ENCODE peak calls at places on chromosomes 4 and X, in four cellular contexts. One of them, this sample, is unnamed.

GRCh38 chr4:155667538-155668511 is 1.2 kb downstream of the GUCY1A1 start:
- DNase-seq in kidney: peak; percentile 91
- DNase-seq in PC-3: peak; percentile 45
- DNase-seq in astrocyte: peak; percentile 25
- DNase-seq in this sample: peak; percentile 18

GRCh38 chr4:54065282-54066087 is 1.1 kb upstream of the CHIC2 start:
- DNase-seq in kidney: no peak
- DNase-seq in PC-3: peak; percentile 39
- DNase-seq in astrocyte: no peak
- DNase-seq in this sample: no peak

GRCh38 chrX:17805120-17805519 is 56.0 kb downstream of the RAI2 start:
- DNase-seq in kidney: no peak
- DNase-seq in PC-3: peak; percentile 11
- DNase-seq in astrocyte: no peak
- DNase-seq in this sample: no peak

GRCh38 chrX:140163376-140164159 is 198.2 kb upstream of the CXorf66 start:
- DNase-seq in kidney: no peak
- DNase-seq in PC-3: no peak
- DNase-seq in astrocyte: peak; percentile 76
- DNase-seq in this sample: no peak

GRCh38 chr4:147638365-147638764 is 21.2 kb downstream of the TMEM184C start:
- DNase-seq in kidney: no peak
- DNase-seq in PC-3: no peak
- DNase-seq in astrocyte: no peak
- DNase-seq in this sample: no peak

GRCh38 chr4:15149842-15150592 is 147.7 kb downstream of the CPEB2 start:
- DNase-seq in kidney: peak; percentile 94
- DNase-seq in PC-3: peak; percentile 72
- DNase-seq in astrocyte: peak; percentile 64
- DNase-seq in this sample: peak; percentile 50

GRCh38 chr4:26208237-26208985 is 112.4 kb upstream of the RBPJ start:
- DNase-seq in kidney: no peak
- DNase-seq in PC-3: no peak
- DNase-seq in astrocyte: no peak
- DNase-seq in this sample: no peak

GRCh38 chr4:162645381-162645780 is 481.6 kb upstream of the FSTL5 start:
- DNase-seq in kidney: no peak
- DNase-seq in PC-3: no peak
- DNase-seq in astrocyte: peak; percentile 3
- DNase-seq in this sample: no peak

GRCh38 chr4:40840985-40841571 is 91.3 kb downstream of the NSUN7 start:
- DNase-seq in kidney: peak; percentile 79
- DNase-seq in PC-3: peak; percentile 85
- DNase-seq in astrocyte: peak; percentile 81
- DNase-seq in this sample: peak; percentile 83

GRCh38 chrX:19776753-19777152 is 110.6 kb downstream of the SH3KBP1 start:
- DNase-seq in kidney: no peak
- DNase-seq in PC-3: no peak
- DNase-seq in astrocyte: no peak
- DNase-seq in this sample: no peak

GRCh38 chrX:50988649-50989048 is 78.1 kb downstream of the BMP15 start:
- DNase-seq in kidney: no peak
- DNase-seq in PC-3: peak; percentile 34
- DNase-seq in astrocyte: peak; percentile 12
- DNase-seq in this sample: peak; percentile 22

GRCh38 chr4:80841587-80842281 is 188.8 kb upstream of the BMP3 start:
- DNase-seq in kidney: no peak
- DNase-seq in PC-3: no peak
- DNase-seq in astrocyte: no peak
- DNase-seq in this sample: no peak

GRCh38 chr4:31415629-31416028 is 695.5 kb downstream of the PCDH7 start:
- DNase-seq in kidney: no peak
- DNase-seq in PC-3: no peak
- DNase-seq in astrocyte: no peak
- DNase-seq in this sample: no peak

GRCh38 chrX:15874672-15875071 is 20.1 kb upstream of the AP1S2 start:
- DNase-seq in kidney: no peak
- DNase-seq in PC-3: no peak
- DNase-seq in astrocyte: no peak
- DNase-seq in this sample: no peak

GRCh38 chrX:72127332-72127731 is 4.4 kb downstream of the RTL5 start:
- DNase-seq in kidney: no peak
- DNase-seq in PC-3: no peak
- DNase-seq in astrocyte: no peak
- DNase-seq in this sample: no peak

GRCh38 chrX:8738588-8739189 is 6.8 kb upstream of the ANOS1 start:
- DNase-seq in kidney: no peak
- DNase-seq in PC-3: peak; percentile 74
- DNase-seq in astrocyte: no peak
- DNase-seq in this sample: peak; percentile 38

GRCh38 chrX:47146936-47147859 is 2.2 kb downstream of the RBM10 start:
- DNase-seq in kidney: peak; percentile 22
- DNase-seq in PC-3: no peak
- DNase-seq in astrocyte: no peak
- DNase-seq in this sample: no peak

GRCh38 chrX:9775930-9776329 is 10.3 kb upstream of the GPR143 start:
- DNase-seq in kidney: no peak
- DNase-seq in PC-3: no peak
- DNase-seq in astrocyte: no peak
- DNase-seq in this sample: no peak

GRCh38 chrX:136447968-136448367 is 39.8 kb upstream of the BRS3 start:
- DNase-seq in kidney: no peak
- DNase-seq in PC-3: no peak
- DNase-seq in astrocyte: no peak
- DNase-seq in this sample: no peak

GRCh38 chr4:185811509-185812364 is at the start of gene SORBS2:
- DNase-seq in kidney: peak; percentile 84
- DNase-seq in PC-3: peak; percentile 54
- DNase-seq in astrocyte: peak; percentile 78
- DNase-seq in this sample: peak; percentile 79

GRCh38 chrX:136268051-136269048 is 17.1 kb upstream of the MAP7D3 start:
- DNase-seq in kidney: no peak
- DNase-seq in PC-3: peak; percentile 67
- DNase-seq in astrocyte: no peak
- DNase-seq in this sample: peak; percentile 47

GRCh38 chr4:14877246-14878220 is 124.7 kb upstream of the CPEB2 start:
- DNase-seq in kidney: no peak
- DNase-seq in PC-3: no peak
- DNase-seq in astrocyte: peak; percentile 57
- DNase-seq in this sample: no peak

GRCh38 chrX:623599-624323 is 6.8 kb upstream of the SHOX start:
- DNase-seq in kidney: no peak
- DNase-seq in PC-3: no peak
- DNase-seq in astrocyte: no peak
- DNase-seq in this sample: no peak

GRCh38 chrX:155962906-155963305 is 34.6 kb upstream of the IL9R start:
- DNase-seq in kidney: no peak
- DNase-seq in PC-3: no peak
- DNase-seq in astrocyte: no peak
- DNase-seq in this sample: no peak

GRCh38 chrX:102957751-102958150 is 20.7 kb downstream of the RAB40AL start:
- DNase-seq in kidney: no peak
- DNase-seq in PC-3: no peak
- DNase-seq in astrocyte: peak; percentile 27
- DNase-seq in this sample: no peak

GRCh38 chr4:95548738-95549245 is at the start of gene UNC5C:
- DNase-seq in kidney: peak; percentile 92
- DNase-seq in PC-3: no peak
- DNase-seq in astrocyte: peak; percentile 76
- DNase-seq in this sample: peak; percentile 56

GRCh38 chr4:182593864-182594263 is 323.3 kb downstream of the DCTD start:
- DNase-seq in kidney: no peak
- DNase-seq in PC-3: no peak
- DNase-seq in astrocyte: peak; percentile 49
- DNase-seq in this sample: no peak

GRCh38 chr4:91758487-91758886 is 545.3 kb upstream of the GRID2 start:
- DNase-seq in kidney: no peak
- DNase-seq in PC-3: peak; percentile 86
- DNase-seq in astrocyte: peak; percentile 69
- DNase-seq in this sample: no peak

GRCh38 chrX:38109042-38109904 is 102.9 kb downstream of the SYTL5 start:
- DNase-seq in kidney: no peak
- DNase-seq in PC-3: no peak
- DNase-seq in astrocyte: no peak
- DNase-seq in this sample: peak; percentile 27

GRCh38 chr4:74402692-74403460 is 37.9 kb downstream of the EREG start:
- DNase-seq in kidney: no peak
- DNase-seq in PC-3: no peak
- DNase-seq in astrocyte: no peak
- DNase-seq in this sample: no peak

GRCh38 chr4:174255790-174256189 is 27.7 kb downstream of the FBXO8 start:
- DNase-seq in kidney: no peak
- DNase-seq in PC-3: peak; percentile 7
- DNase-seq in astrocyte: peak; percentile 86
- DNase-seq in this sample: no peak

GRCh38 chrX:70313503-70313902 is 23.6 kb downstream of the KIF4A start:
- DNase-seq in kidney: no peak
- DNase-seq in PC-3: peak; percentile 3
- DNase-seq in astrocyte: peak; percentile 71
- DNase-seq in this sample: no peak

GRCh38 chr4:42392436-42392835 is 4.9 kb upstream of the SHISA3 start:
- DNase-seq in kidney: no peak
- DNase-seq in PC-3: no peak
- DNase-seq in astrocyte: no peak
- DNase-seq in this sample: no peak

GRCh38 chr4:54050214-54050904 is 14.0 kb downstream of the CHIC2 start:
- DNase-seq in kidney: no peak
- DNase-seq in PC-3: peak; percentile 31
- DNase-seq in astrocyte: peak; percentile 72
- DNase-seq in this sample: no peak

GRCh38 chrX:8125566-8125965 is 45.5 kb downstream of the VCX2 start:
- DNase-seq in kidney: no peak
- DNase-seq in PC-3: no peak
- DNase-seq in astrocyte: no peak
- DNase-seq in this sample: no peak

GRCh38 chr4:88706574-88706973 is 8.9 kb upstream of the NAP1L5 start:
- DNase-seq in kidney: peak; percentile 66
- DNase-seq in PC-3: peak; percentile 67
- DNase-seq in astrocyte: peak; percentile 58
- DNase-seq in this sample: no peak

DNA sequence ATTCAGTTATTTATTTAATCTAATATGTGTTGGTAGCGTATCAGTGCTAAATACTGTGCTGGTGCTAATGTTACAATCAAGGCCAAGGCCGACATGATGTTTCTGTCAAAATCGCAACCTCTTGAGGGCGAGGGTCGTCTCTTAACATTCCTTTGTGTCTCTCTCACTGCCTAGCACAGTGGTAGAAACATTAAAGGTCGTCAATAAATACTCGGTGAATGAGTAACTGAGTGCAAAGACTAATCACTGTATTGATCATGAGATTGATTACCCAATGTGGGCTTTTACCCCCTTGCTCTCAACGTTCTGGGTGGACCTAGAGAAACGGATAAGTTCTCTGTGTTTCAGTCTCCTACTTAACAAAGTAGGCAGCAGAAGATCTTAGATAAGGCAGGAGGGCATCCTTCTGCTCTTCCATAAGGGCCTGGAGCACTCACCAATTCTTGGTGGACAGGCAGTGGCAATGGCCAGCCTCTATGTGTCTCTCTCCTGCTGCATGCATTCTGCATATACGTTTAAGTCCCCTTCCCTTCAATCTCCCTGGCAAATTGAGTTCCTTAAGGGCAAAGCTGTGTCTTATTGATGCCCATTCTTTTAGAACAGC is 30.1 kb downstream of the TMEM255A start:
- DNase-seq in kidney: no peak
- DNase-seq in PC-3: no peak
- DNase-seq in astrocyte: no peak
- DNase-seq in this sample: no peak
- H3K9ac ChIP-seq in kidney: no peak overlapping the region
- H3K9ac ChIP-seq in PC-3: no peak overlapping the region
- H3K9ac ChIP-seq in astrocyte: no peak overlapping the region
- H3K9ac ChIP-seq in this sample: no peak overlapping the region

GRCh38 chr4:47929682-47930201 is 15.4 kb upstream of the NFXL1 start:
- DNase-seq in kidney: no peak
- DNase-seq in PC-3: no peak
- DNase-seq in astrocyte: no peak
- DNase-seq in this sample: no peak

GRCh38 chr4:47930971-47931804 is 16.8 kb upstream of the NFXL1 start:
- DNase-seq in kidney: no peak
- DNase-seq in PC-3: peak; percentile 55
- DNase-seq in astrocyte: peak; percentile 82
- DNase-seq in this sample: no peak

GRCh38 chr4:47926667-47927258 is 12.4 kb upstream of the NFXL1 start:
- DNase-seq in kidney: peak; percentile 72
- DNase-seq in PC-3: peak; percentile 67
- DNase-seq in astrocyte: peak; percentile 32
- DNase-seq in this sample: peak; percentile 71
- H3K4me3 ChIP-seq in kidney: peak overlapping the region; percentile 72
- H3K4me3 ChIP-seq in PC-3: peak overlapping the region; percentile 65
- H3K4me3 ChIP-seq in astrocyte: no peak overlapping the region
- H3K4me3 ChIP-seq in this sample: peak overlapping the region; percentile 16

GRCh38 chr4:153804742-153805141 is 15.9 kb upstream of the SFRP2 start:
- DNase-seq in kidney: no peak
- DNase-seq in PC-3: no peak
- DNase-seq in astrocyte: no peak
- DNase-seq in this sample: no peak

GRCh38 chr4:153806073-153806472 is 17.2 kb upstream of the SFRP2 start:
- DNase-seq in kidney: peak; percentile 62
- DNase-seq in PC-3: no peak
- DNase-seq in astrocyte: no peak
- DNase-seq in this sample: no peak

GRCh38 chr4:153809916-153810810 is 21.3 kb upstream of the SFRP2 start:
- DNase-seq in kidney: no peak
- DNase-seq in PC-3: peak; percentile 64
- DNase-seq in astrocyte: no peak
- DNase-seq in this sample: no peak

GRCh38 chr4:153808175-153808574 is 19.3 kb upstream of the SFRP2 start:
- DNase-seq in kidney: no peak
- DNase-seq in PC-3: peak; percentile 6
- DNase-seq in astrocyte: no peak
- DNase-seq in this sample: no peak

GRCh38 chr4:153809307-153809706 is 20.4 kb upstream of the SFRP2 start:
- DNase-seq in kidney: no peak
- DNase-seq in PC-3: no peak
- DNase-seq in astrocyte: no peak
- DNase-seq in this sample: no peak
- H3K27ac ChIP-seq in kidney: no peak overlapping the region
- H3K27ac ChIP-seq in PC-3: no peak overlapping the region
- H3K27ac ChIP-seq in astrocyte: no peak overlapping the region
- H3K27ac ChIP-seq in this sample: no peak overlapping the region

GRCh38 chr4:2257361-2258001 is 4.4 kb downstream of the MXD4 start:
- DNase-seq in kidney: peak; percentile 72
- DNase-seq in PC-3: no peak
- DNase-seq in astrocyte: no peak
- DNase-seq in this sample: peak; percentile 15
- H3K9ac ChIP-seq in kidney: peak overlapping the region; percentile 51
- H3K9ac ChIP-seq in PC-3: no peak overlapping the region
- H3K9ac ChIP-seq in astrocyte: no peak overlapping the region
- H3K9ac ChIP-seq in this sample: no peak overlapping the region